ENCODE peak calls at places on chromosomes 3 and 15, in ten cellular contexts. M is neural progenitor cell; V is brain microvascular endothelial cell; U is activated B cell treated with CpG ODN at 0.5 μM for 24 hours; W is GM13977; Q is pancreas; O is fibroblast of pulmonary artery; H is fibroblast of lung; L is CD4-positive, alpha-beta T cell; S is heart left ventricle. C is an unnamed sample.

GRCh38 chr3:126447456-126448106 is 28.1 kb downstream of the ZXDC start:
- DNase-seq in M (no peak), V (no peak), U (no peak), W (no peak), Q (peak; percentile 17), O (no peak), H (peak; percentile 51), L (no peak), S (no peak), C (no peak)

GRCh38 chr3:122146466-122146865 is 37.0 kb upstream of the CASR start:
- DNase-seq in M (no peak), V (no peak), U (no peak), W (peak; percentile 62), Q (peak; percentile 32), O (no peak), H (no peak), L (no peak), S (no peak), C (no peak)

GRCh38 chr15:31261266-31262142 is 65.1 kb upstream of the KLF13 start:
- DNase-seq in M (no peak), V (no peak), U (no peak), W (no peak), Q (no peak), O (no peak), H (no peak), L (no peak), S (no peak), C (peak; percentile 20)

GRCh38 chr3:111324645-111325044 is 217.4 kb upstream of the CD96 start:
- DNase-seq in M (no peak), V (no peak), U (no peak), W (no peak), Q (no peak), O (no peak), H (no peak), L (no peak), S (no peak), C (no peak)

GRCh38 chr15:60842694-60843093 is 363.8 kb upstream of the ICE2 start:
- DNase-seq in M (no peak), V (no peak), U (no peak), W (no peak), Q (no peak), O (no peak), H (no peak), L (no peak), S (no peak), C (no peak)

GRCh38 chr15:89090791-89091666 is 2.8 kb downstream of the ABHD2 start:
- DNase-seq in M (no peak), V (peak; percentile 80), U (peak; percentile 23), W (peak; percentile 24), Q (peak; percentile 57), O (peak; percentile 81), H (peak; percentile 80), L (peak; percentile 32), S (peak; percentile 83), C (no peak)

GRCh38 chr3:38602576-38603250 is 46.8 kb downstream of the SCN5A start:
- DNase-seq in M (no peak), V (no peak), U (no peak), W (no peak), Q (no peak), O (no peak), H (no peak), L (no peak), S (peak; percentile 5), C (no peak)

GRCh38 chr3:172402090-172402489 is 46.2 kb downstream of the GHSR start:
- DNase-seq in M (no peak), V (no peak), U (no peak), W (no peak), Q (no peak), O (no peak), H (no peak), L (no peak), S (no peak), C (no peak)

GRCh38 chr3:112979244-112979832 is 4.4 kb upstream of the CD200R1 start:
- DNase-seq in M (peak; percentile 51), V (no peak), U (no peak), W (no peak), Q (no peak), O (peak; percentile 56), H (peak; percentile 61), L (no peak), S (no peak), C (no peak)

GRCh38 chr3:33975463-33975862 is 177.0 kb downstream of the PDCD6IP start:
- DNase-seq in M (no peak), V (no peak), U (no peak), W (no peak), Q (no peak), O (peak; percentile 10), H (peak; percentile 19), L (no peak), S (no peak), C (no peak)

GRCh38 chr3:28149960-28150359 is 91.5 kb upstream of the CMC1 start:
- DNase-seq in M (no peak), V (no peak), U (no peak), W (no peak), Q (no peak), O (no peak), H (no peak), L (no peak), S (no peak), C (no peak)

GRCh38 chr3:156687023-156687422 is 12.6 kb downstream of the TIPARP start:
- DNase-seq in M (no peak), V (no peak), U (no peak), W (no peak), Q (no peak), O (no peak), H (no peak), L (no peak), S (no peak), C (no peak)

DNA sequence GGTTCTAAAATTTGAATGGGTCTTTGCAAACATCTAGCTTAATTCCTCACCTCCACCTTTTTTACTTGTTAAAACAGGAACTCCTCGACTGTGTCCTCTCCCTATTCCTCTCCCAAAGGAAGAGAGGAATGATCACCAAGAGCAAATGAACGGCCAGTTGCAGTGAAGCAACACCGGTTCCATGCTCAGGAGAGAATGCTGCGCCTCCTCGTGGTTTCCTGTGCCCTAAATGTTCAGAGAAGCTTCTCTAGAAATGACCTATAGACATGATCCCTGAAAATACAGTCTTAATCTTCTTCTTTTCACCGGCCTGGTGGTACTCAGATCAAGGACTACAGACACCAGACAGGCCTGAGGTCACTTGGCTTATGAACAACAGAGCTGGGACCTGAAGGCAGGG is 65.1 kb upstream of the GUCA1C start:
- DNase-seq in M (no peak), V (no peak), U (no peak), W (no peak), Q (peak; percentile 10), O (no peak), H (no peak), L (no peak), S (no peak), C (no peak)
- TF ChIP-seq CTCF in M (no peak), V (peak; percentile 15), U (no peak), W (peak; percentile 22), Q (no peak), O (no peak), H (no peak), L (no peak), S (no peak), C (no peak)

DNA sequence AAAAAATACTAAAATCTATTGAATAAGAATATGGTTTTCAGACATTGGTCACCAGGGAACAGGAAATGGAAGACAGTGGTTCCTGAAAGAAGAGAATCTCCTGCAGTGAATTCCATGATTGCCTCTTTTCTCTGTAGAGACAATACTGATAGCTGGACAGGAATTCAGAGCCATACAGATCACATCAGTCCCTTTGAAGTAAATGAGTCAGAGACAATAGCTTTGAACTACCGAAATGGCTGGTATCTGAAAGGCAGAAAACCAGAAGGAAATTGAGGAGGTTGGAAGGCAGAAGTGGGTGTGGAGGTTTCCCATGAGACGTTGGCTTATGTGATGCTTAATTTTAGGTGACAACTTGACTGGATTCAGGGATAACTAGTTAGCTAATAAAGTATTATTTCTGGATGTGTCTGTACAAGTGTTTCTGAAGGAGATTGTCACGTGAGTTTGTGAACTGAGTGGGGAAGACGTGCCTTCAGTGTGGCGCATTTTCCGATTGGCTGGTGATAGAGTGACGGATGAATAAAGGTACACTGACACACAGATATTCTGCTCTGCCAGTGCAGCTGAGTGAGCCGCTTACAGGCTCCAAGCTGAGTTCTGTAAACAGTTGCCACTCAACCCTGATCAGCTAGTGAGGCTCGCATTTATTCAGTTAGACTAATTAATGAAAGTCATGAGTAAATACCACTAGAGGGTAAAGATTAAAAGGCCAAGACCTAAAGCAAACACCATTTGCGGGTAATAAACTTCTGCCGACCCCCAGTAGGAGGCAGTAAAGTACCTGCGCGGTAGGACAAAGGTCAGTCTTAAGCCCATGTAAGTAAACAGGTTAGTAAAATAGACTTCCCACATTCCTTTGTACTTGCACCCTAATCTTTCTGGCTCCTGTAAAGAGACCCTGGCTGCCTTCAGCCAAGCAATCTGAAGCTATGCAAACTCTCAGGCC is 1298.6 kb downstream of the SI start:
- DNase-seq in M (peak; percentile 22), V (no peak), U (no peak), W (no peak), Q (no peak), O (no peak), H (no peak), L (no peak), S (no peak), C (no peak)
- TF ChIP-seq CTCF in M (peak; percentile 61), V (no peak), U (no peak), W (peak; percentile 29), Q (no peak), O (no peak), H (no peak), L (no peak), S (no peak), C (no peak)

DNA sequence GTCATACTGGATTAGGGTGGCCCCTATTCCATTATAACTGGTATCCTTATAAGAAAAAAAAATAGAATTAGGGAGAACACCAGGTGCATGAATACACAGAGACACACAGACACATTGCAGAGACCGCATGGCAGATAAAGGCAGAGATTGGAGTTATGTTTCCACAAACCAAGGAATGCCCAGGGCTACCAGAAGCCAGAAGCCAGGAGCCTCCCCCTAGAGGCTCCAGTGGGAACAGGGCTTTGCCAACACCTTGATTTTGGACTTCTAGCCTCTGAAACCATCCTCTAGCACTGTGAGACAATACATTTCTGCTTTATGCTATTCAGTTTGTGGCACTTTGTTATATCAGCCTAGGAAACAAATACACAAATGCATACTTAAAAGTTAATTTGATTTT is 10.4 kb downstream of the GOLM2 start:
- DNase-seq in M (peak; percentile 16), V (no peak), U (no peak), W (no peak), Q (no peak), O (no peak), H (no peak), L (no peak), S (no peak), C (no peak)
- TF ChIP-seq CTCF in M (peak; percentile 48), V (peak; percentile 70), U (no peak), W (peak; percentile 35), Q (no peak), O (peak; percentile 45), H (no peak), L (no peak), S (no peak), C (no peak)

DNA sequence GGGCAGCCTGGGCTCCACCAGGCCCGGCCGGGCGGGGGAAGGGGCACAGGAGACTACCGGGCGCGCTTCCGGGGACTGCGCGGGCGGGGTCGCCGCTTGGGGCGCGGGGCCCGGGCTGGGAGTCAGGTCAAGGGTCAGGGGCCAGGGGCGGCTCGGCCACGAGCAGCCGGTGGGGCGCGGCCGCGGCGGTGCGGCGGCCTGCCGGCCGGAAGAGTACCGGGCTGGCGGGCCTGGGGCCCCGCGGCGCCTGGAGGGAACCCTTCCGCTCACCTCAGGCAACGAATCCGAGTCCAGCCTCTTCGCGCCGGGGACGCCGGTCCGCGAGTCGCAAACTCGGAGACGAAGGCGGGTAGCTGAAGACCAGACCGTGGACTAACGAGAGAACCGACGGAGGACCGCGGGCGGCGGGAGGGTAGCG is 217 bp downstream of the RHOA start:
- DNase-seq in M (peak; percentile 86), V (no peak), U (no peak), W (no peak), Q (peak; percentile 65), O (no peak), H (no peak), L (peak; percentile 42), S (peak; percentile 80), C (no peak)
- TF ChIP-seq CTCF in M (no peak), V (no peak), U (no peak), W (no peak), Q (no peak), O (no peak), H (no peak), L (no peak), S (no peak), C (no peak)